ENCODE peak calls at places on chromosomes 3 and 15, in six cellular contexts. V is SJCRH30; N is suprapubic skin; T is NT2/D1; M is CD4-positive, alpha-beta memory T cell; B is vagina. L is an unnamed sample.
A peak's percentile ranks its signal among the peaks of the same experiment; 100 is the strongest.

GRCh38 chr15:90807687-90808086 is 60.7 kb upstream of the FURIN start:
- DNase-seq in M (no peak), N (no peak), V (no peak), T (no peak), B (no peak), L (no peak)

GRCh38 chr3:47984089-47984759 is 32.0 kb downstream of the MAP4 start:
- DNase-seq in T (no peak), N (no peak), B (no peak), V (peak; percentile 16), M (no peak), L (no peak)

GRCh38 chr15:58839485-58839884 is 68.4 kb downstream of the MINDY2 start:
- DNase-seq in M (no peak), N (no peak), B (no peak), T (no peak), V (peak; percentile 11), L (no peak)

GRCh38 chr15:67093146-67093874 is 27.9 kb downstream of the SMAD3 start:
- DNase-seq in V (no peak), N (no peak), M (no peak), T (no peak), B (no peak), L (no peak)

GRCh38 chr3:185325946-185326791 is 36.8 kb upstream of the MAP3K13 start:
- DNase-seq in N (no peak), B (no peak), T (no peak), M (no peak), V (no peak), L (no peak)

GRCh38 chr3:108293858-108294257 is 2.5 kb upstream of the HHLA2 start:
- DNase-seq in N (no peak), T (no peak), M (no peak), V (no peak), B (no peak), L (no peak)

GRCh38 chr3:101643861-101644613 is 32.9 kb downstream of the ZBTB11 start:
- DNase-seq in V (peak; percentile 56), M (peak; percentile 60), T (no peak), B (no peak), N (no peak), L (no peak)

GRCh38 chr3:120181632-120182031 is 87.4 kb upstream of the GSK3B start:
- DNase-seq in T (no peak), B (peak; percentile 37), M (no peak), V (no peak), N (no peak), L (no peak)

GRCh38 chr3:2643606-2644005 is 466.6 kb downstream of the IL5RA start:
- DNase-seq in M (no peak), B (no peak), V (no peak), T (no peak), N (no peak), L (no peak)

GRCh38 chr15:90038639-90039095 is 37.5 kb downstream of the ZNF710 start:
- DNase-seq in V (no peak), B (no peak), T (no peak), M (no peak), N (peak; percentile 11), L (no peak)

GRCh38 chr3:57078366-57079220 is 18.1 kb downstream of the SPATA12 start:
- DNase-seq in B (no peak), T (no peak), M (peak; percentile 26), V (peak; percentile 85), N (peak; percentile 88), L (peak; percentile 83)

GRCh38 chr3:25433868-25434267 is 5.8 kb downstream of the RARB start:
- DNase-seq in N (no peak), V (no peak), B (no peak), T (no peak), M (no peak), L (no peak)

GRCh38 chr3:46478341-46478740 is 13.6 kb upstream of the LTF start:
- DNase-seq in N (no peak), T (no peak), M (no peak), B (no peak), V (no peak), L (no peak)

GRCh38 chr15:78093242-78094020 is 1.1 kb downstream of the SH2D7 start:
- DNase-seq in M (no peak), T (no peak), N (peak; percentile 51), V (peak; percentile 96), B (no peak), L (peak; percentile 32)

GRCh38 chr3:77917225-77917624 is 877.3 kb downstream of the ROBO2 start:
- DNase-seq in T (peak; percentile 1), N (no peak), B (no peak), V (no peak), M (no peak), L (no peak)

GRCh38 chr3:194282436-194283122 is 68.5 kb downstream of the CPN2 start:
- DNase-seq in T (no peak), V (no peak), B (no peak), M (no peak), N (peak; percentile 54), L (peak; percentile 13)

GRCh38 chr15:41061667-41062066 is 54.4 kb downstream of the INO80 start:
- DNase-seq in M (no peak), T (no peak), N (no peak), V (no peak), B (no peak), L (no peak)

GRCh38 chr3:182713743-182714517 is 79.4 kb upstream of the ATP11B start:
- DNase-seq in B (no peak), T (peak; percentile 39), N (no peak), V (peak; percentile 70), M (peak; percentile 29), L (no peak)

GRCh38 chr15:28912422-28912821 is 26.6 kb downstream of the APBA2 start:
- DNase-seq in B (no peak), M (no peak), N (peak; percentile 24), V (no peak), T (no peak), L (no peak)

GRCh38 chr3:149216195-149216869 is 5.3 kb downstream of the CP start:
- DNase-seq in N (no peak), V (peak; percentile 14), M (no peak), T (no peak), B (no peak), L (no peak)

GRCh38 chr3:159366476-159366875 is 564.6 kb downstream of the MFSD1 start:
- DNase-seq in B (no peak), V (no peak), N (no peak), T (no peak), M (no peak), L (no peak)

GRCh38 chr15:100295939-100296338 is 45.8 kb downstream of the ADAMTS17 start:
- DNase-seq in N (no peak), V (no peak), B (no peak), T (no peak), M (no peak), L (no peak)

GRCh38 chr3:186909078-186909853 is 21.1 kb upstream of the ST6GAL1 start:
- DNase-seq in N (no peak), V (no peak), M (peak; percentile 84), T (no peak), B (no peak), L (no peak)

GRCh38 chr15:101449471-101450425 is 39.8 kb downstream of the PCSK6 start:
- DNase-seq in V (no peak), T (no peak), B (no peak), N (no peak), M (no peak), L (no peak)

GRCh38 chr15:101451886-101452285 is 37.6 kb downstream of the PCSK6 start:
- DNase-seq in V (no peak), N (no peak), T (no peak), M (no peak), B (no peak), L (no peak)

GRCh38 chr15:101452572-101452971 is 36.9 kb downstream of the PCSK6 start:
- DNase-seq in N (no peak), M (no peak), V (no peak), T (no peak), B (no peak), L (no peak)

GRCh38 chr15:101451192-101451799 is 38.2 kb downstream of the PCSK6 start:
- DNase-seq in M (no peak), B (no peak), N (no peak), T (no peak), V (peak; percentile 92), L (no peak)

GRCh38 chr15:101450561-101451145 is 38.9 kb downstream of the PCSK6 start:
- DNase-seq in V (peak; percentile 15), M (no peak), T (no peak), N (no peak), B (no peak), L (no peak)
- H3K4me1 ChIP-seq in V (peaks cover 30% of the 10 kb centered on the region), M (no peaks in the 10 kb centered on the region), T (peaks cover 2% of the 10 kb centered on the region), N (peaks cover 25% of the 10 kb centered on the region), B (peaks cover 23% of the 10 kb centered on the region), L (no peaks in the 10 kb centered on the region)

DNA sequence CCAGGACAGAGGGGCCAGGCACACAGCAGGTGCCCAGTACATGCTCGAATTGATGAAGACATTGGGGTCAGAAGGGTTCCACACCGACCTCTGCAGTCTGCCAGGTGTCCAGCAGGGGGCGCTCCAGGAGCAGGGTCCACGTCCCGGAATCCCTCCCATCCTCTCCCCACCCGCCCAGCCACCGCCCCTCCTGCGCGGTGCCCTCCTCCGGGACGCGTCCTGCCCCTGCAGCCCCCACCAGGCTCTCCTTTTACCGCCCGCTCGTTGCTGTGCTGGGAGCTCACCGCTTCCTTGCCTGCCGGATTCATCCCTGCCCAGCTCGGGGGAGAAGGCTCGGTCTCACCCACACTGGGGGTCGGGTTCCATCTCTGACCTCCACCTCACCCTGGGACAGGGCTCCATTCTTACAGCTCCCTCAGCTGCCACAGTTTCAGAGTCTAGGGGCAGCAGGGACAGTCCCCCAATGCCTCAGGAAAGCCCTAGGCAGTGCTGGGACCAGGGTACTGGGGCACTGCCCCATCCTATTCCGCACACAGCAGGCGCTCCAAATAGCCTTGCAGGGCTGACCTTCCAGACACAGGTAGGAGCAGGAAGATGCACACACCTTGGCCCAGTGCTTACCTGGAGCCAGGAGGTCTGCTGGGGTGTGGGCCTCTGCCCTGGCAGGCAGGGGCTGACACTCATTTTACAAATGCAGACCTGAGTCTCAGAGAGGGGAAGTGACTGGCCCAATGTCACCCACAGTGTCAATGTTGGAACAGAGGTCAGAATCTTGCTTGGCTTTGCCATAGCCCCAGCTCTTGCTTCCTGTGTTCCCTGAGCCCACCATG is 31.0 kb downstream of the GRIP2 start:
- DNase-seq in B (no peak), T (peak; percentile 69), V (peak; percentile 79), M (peak; percentile 35), N (peak; percentile 77), L (peak; percentile 69)
- H3K4me3 ChIP-seq in B (no peak overlapping the region), T (no peak overlapping the region), V (no peak overlapping the region), M (no peak overlapping the region), N (no peak overlapping the region), L (no peak overlapping the region)

GRCh38 chr15:74226761-74227540 is 9.2 kb upstream of the CCDC33 start:
- DNase-seq in N (no peak), V (no peak), M (no peak), T (no peak), B (no peak), L (no peak)
- H3K27me3 ChIP-seq in N (peaks cover 56% of the 10 kb centered on the region), V (no peaks in the 10 kb centered on the region), M (no peaks in the 10 kb centered on the region), T (peaks cover 79% of the 10 kb centered on the region), B (no peaks in the 10 kb centered on the region), L (no peaks in the 10 kb centered on the region)

GRCh38 chr3:187958432-187959003 is 195.4 kb upstream of the LPP start:
- DNase-seq in T (no peak), B (no peak), M (peak; percentile 49), V (no peak), N (no peak), L (no peak)

GRCh38 chr3:187955076-187955952 is 198.6 kb upstream of the LPP start:
- DNase-seq in T (no peak), N (no peak), B (no peak), M (no peak), V (no peak), L (peak; percentile 62)

GRCh38 chr3:187954486-187955075 is 199.4 kb upstream of the LPP start:
- DNase-seq in M (no peak), V (no peak), N (no peak), B (no peak), T (no peak), L (no peak)

GRCh38 chr3:187960820-187961219 is 193.1 kb upstream of the LPP start:
- DNase-seq in M (no peak), T (no peak), N (no peak), B (no peak), V (no peak), L (no peak)

GRCh38 chr3:187957209-187957981 is 196.6 kb upstream of the LPP start:
- DNase-seq in V (no peak), N (no peak), T (no peak), B (no peak), M (no peak), L (no peak)
- H3K4me1 ChIP-seq in V (no peaks in the 10 kb centered on the region), N (peaks cover 19% of the 10 kb centered on the region), T (peaks cover 3% of the 10 kb centered on the region), B (no peaks in the 10 kb centered on the region), M (peaks cover 37% of the 10 kb centered on the region), L (peaks cover 10% of the 10 kb centered on the region)

L was measured in tibial artery.